ENCODE peak calls at places on chromosomes 16 and 17, in eight cellular contexts. Q, D, V, Z, I, Y, L and P are unnamed samples.

GRCh38 chr16:26598061-26598460 is 468.7 kb upstream of the C16orf82 start:
- DNase-seq in Q (no peak), D (no peak), V (peak; percentile 72), Z (no peak), I (peak; percentile 41), Y (no peak), L (no peak), P (no peak)

GRCh38 chr16:78704421-78704820 is 605.0 kb downstream of the WWOX start:
- DNase-seq in Q (peak; percentile 29), D (peak; percentile 4), V (no peak), Z (no peak), I (no peak), Y (no peak), L (no peak), P (peak; percentile 36)

GRCh38 chr16:57618306-57619132 is 9.9 kb upstream of the ADGRG1 start:
- DNase-seq in Q (no peak), D (no peak), V (peak; percentile 20), Z (peak; percentile 18), I (no peak), Y (no peak), L (no peak), P (no peak)

GRCh38 chr17:33560165-33560564 is 267.1 kb upstream of the ASIC2 start:
- DNase-seq in Q (peak; percentile 33), D (no peak), V (peak; percentile 72), Z (no peak), I (no peak), Y (no peak), L (peak; percentile 17), P (no peak)

GRCh38 chr16:80144191-80144590 is 396.6 kb upstream of the DYNLRB2 start:
- DNase-seq in Q (peak; percentile 67), D (no peak), V (peak; percentile 35), Z (no peak), I (no peak), Y (no peak), L (no peak), P (no peak)

GRCh38 chr17:54620380-54620978 is 280.2 kb upstream of the TOM1L1 start:
- DNase-seq in Q (no peak), D (no peak), V (no peak), Z (no peak), I (no peak), Y (no peak), L (no peak), P (no peak)

GRCh38 chr17:55318715-55319487 is 54.1 kb downstream of the HLF start:
- DNase-seq in Q (no peak), D (no peak), V (no peak), Z (no peak), I (no peak), Y (no peak), L (no peak), P (no peak)

GRCh38 chr17:7946441-7946840 is 14.4 kb downstream of the CNTROB start:
- DNase-seq in Q (no peak), D (no peak), V (no peak), Z (no peak), I (no peak), Y (no peak), L (no peak), P (no peak)

GRCh38 chr16:68229431-68230175 is 6.3 kb downstream of the ESRP2 start:
- DNase-seq in Q (peak; percentile 18), D (peak; percentile 31), V (peak; percentile 72), Z (no peak), I (peak; percentile 61), Y (no peak), L (peak; percentile 31), P (no peak)

GRCh38 chr17:43940630-43941029 is 1.6 kb downstream of the PPY start:
- DNase-seq in Q (no peak), D (no peak), V (peak; percentile 52), Z (no peak), I (no peak), Y (no peak), L (no peak), P (no peak)

GRCh38 chr16:78551487-78552085 is 452.1 kb downstream of the WWOX start:
- DNase-seq in Q (no peak), D (no peak), V (no peak), Z (no peak), I (no peak), Y (no peak), L (no peak), P (no peak)

GRCh38 chr16:31466381-31466841 is 5.5 kb upstream of the TGFB1I1 start:
- DNase-seq in Q (no peak), D (no peak), V (no peak), Z (peak; percentile 34), I (no peak), Y (no peak), L (no peak), P (no peak)

GRCh38 chr17:65268832-65269231 is 131.7 kb downstream of the RGS9 start:
- DNase-seq in Q (peak; percentile 47), D (no peak), V (peak; percentile 22), Z (no peak), I (no peak), Y (no peak), L (peak; percentile 46), P (no peak)

GRCh38 chr17:73644145-73645049 is at the start of gene SDK2:
- DNase-seq in Q (peak; percentile 5), D (no peak), V (no peak), Z (no peak), I (peak; percentile 13), Y (no peak), L (no peak), P (no peak)

GRCh38 chr16:57999366-57999970 is 1.0 kb downstream of the ZNF319 start:
- DNase-seq in Q (peak; percentile 27), D (no peak), V (peak; percentile 39), Z (no peak), I (peak; percentile 58), Y (no peak), L (no peak), P (no peak)

GRCh38 chr16:78659216-78659615 is 559.8 kb downstream of the WWOX start:
- DNase-seq in Q (no peak), D (no peak), V (no peak), Z (no peak), I (no peak), Y (no peak), L (no peak), P (no peak)

GRCh38 chr16:87461466-87461975 is 31.3 kb downstream of the ZCCHC14 start:
- DNase-seq in Q (peak; percentile 26), D (no peak), V (peak; percentile 52), Z (peak; percentile 47), I (no peak), Y (peak; percentile 26), L (no peak), P (no peak)

GRCh38 chr16:49855280-49855821 is 561 bp downstream of the ZNF423 start:
- DNase-seq in Q (peak; percentile 62), D (no peak), V (peak; percentile 82), Z (peak; percentile 91), I (peak; percentile 60), Y (peak; percentile 89), L (no peak), P (no peak)

GRCh38 chr16:81738831-81739496 is 40.1 kb upstream of the PLCG2 start:
- DNase-seq in Q (no peak), D (no peak), V (no peak), Z (no peak), I (no peak), Y (no peak), L (no peak), P (no peak)

GRCh38 chr17:81920612-81921530 is 2.9 kb upstream of the SIRT7 start:
- DNase-seq in Q (no peak), D (no peak), V (no peak), Z (no peak), I (no peak), Y (no peak), L (no peak), P (no peak)
- H3K4me3 ChIP-seq in Q (no peak overlapping the region), D (no peak overlapping the region), V (no peak overlapping the region), Z (no peak overlapping the region), I (no peak overlapping the region), Y (no peak overlapping the region), L (no peak overlapping the region), P (no peak overlapping the region)

GRCh38 chr16:83248735-83249469 is 558.9 kb upstream of the HSBP1 start:
- DNase-seq in Q (peak; percentile 6), D (no peak), V (peak; percentile 22), Z (no peak), I (no peak), Y (no peak), L (no peak), P (no peak)
- H3K4me3 ChIP-seq in Q (no peak overlapping the region), D (no peak overlapping the region), V (no peak overlapping the region), Z (no peak overlapping the region), I (no peak overlapping the region), Y (no peak overlapping the region), L (no peak overlapping the region), P (no peak overlapping the region)

DNA sequence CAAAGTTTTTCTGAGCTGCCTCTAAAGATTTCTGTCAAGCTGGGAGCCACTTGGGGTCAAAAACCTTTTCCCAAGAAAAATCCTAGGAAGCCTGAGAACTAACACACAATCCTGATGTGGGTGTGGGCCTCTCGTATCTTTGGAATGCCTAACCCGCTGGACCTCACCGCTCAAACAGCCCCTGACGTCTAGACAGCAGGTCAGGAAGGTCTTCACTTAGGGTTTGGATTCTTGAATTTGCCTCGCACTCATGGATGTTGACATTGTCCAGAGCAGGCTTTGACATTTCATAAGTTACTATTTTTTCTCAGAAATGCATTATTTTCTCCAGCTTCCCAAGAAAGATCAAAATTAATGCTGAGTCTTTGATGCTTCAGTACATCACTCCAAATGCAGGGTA is 18.9 kb downstream of the TEX2 start:
- DNase-seq in Q (peak; percentile 61), D (no peak), V (no peak), Z (no peak), I (no peak), Y (no peak), L (no peak), P (no peak)
- H3K4me3 ChIP-seq in Q (no peak overlapping the region), D (no peak overlapping the region), V (no peak overlapping the region), Z (no peak overlapping the region), I (no peak overlapping the region), Y (no peak overlapping the region), L (no peak overlapping the region), P (no peak overlapping the region)

GRCh38 chr16:69563605-69564580 is 1.9 kb upstream of the NFAT5 start:
- DNase-seq in Q (peak; percentile 14), D (no peak), V (peak; percentile 32), Z (no peak), I (peak; percentile 54), Y (no peak), L (no peak), P (no peak)

GRCh38 chr16:69564845-69565610 is 738 bp upstream of the NFAT5 start:
- DNase-seq in Q (no peak), D (no peak), V (peak; percentile 12), Z (no peak), I (peak; percentile 37), Y (no peak), L (no peak), P (no peak)

GRCh38 chr16:69562818-69563217 is 2.9 kb upstream of the NFAT5 start:
- DNase-seq in Q (no peak), D (no peak), V (no peak), Z (no peak), I (no peak), Y (no peak), L (no peak), P (no peak)

GRCh38 chr16:69559164-69559563 is 6.6 kb upstream of the NFAT5 start:
- DNase-seq in Q (no peak), D (no peak), V (no peak), Z (no peak), I (no peak), Y (no peak), L (no peak), P (no peak)

GRCh38 chr16:69561901-69562300 is 3.9 kb upstream of the NFAT5 start:
- DNase-seq in Q (no peak), D (no peak), V (peak; percentile 22), Z (no peak), I (no peak), Y (no peak), L (no peak), P (no peak)
- H3K4me3 ChIP-seq in Q (no peak overlapping the region), D (no peak overlapping the region), V (no peak overlapping the region), Z (no peak overlapping the region), I (no peak overlapping the region), Y (no peak overlapping the region), L (no peak overlapping the region), P (no peak overlapping the region)